ENCODE peak calls at places on chromosome 15, in four cellular contexts. J is IMR-90, Q is mesendoderm, I is neuronal stem cell. O is an unnamed sample.

GRCh38 chr15:65300924-65301441 is 3.5 kb upstream of the RNU5B-1 start:
- DNase-seq in J (no peak), I (no peak), Q (no peak), O (peak)

GRCh38 chr15:29862271-29862670 is 40.0 kb upstream of the TJP1 start:
- DNase-seq in Q (no peak), I (no peak), J (peak), O (no peak)

GRCh38 chr15:44738340-44738984 is 2.1 kb downstream of the TRIM69 start:
- DNase-seq in I (peak), J (peak), Q (peak), O (no peak)

GRCh38 chr15:71168163-71168832 is 53.0 kb downstream of the THSD4 start:
- DNase-seq in J (no peak), Q (no peak), I (no peak), O (no peak)

GRCh38 chr15:65194826-65195541 is 9.8 kb upstream of the CLPX start:
- DNase-seq in Q (no peak), J (no peak), I (no peak), O (no peak)

GRCh38 chr15:89492934-89493631 is 3.3 kb downstream of the RHCG start:
- DNase-seq in Q (no peak), J (no peak), I (no peak), O (no peak)

GRCh38 chr15:48143856-48144255 is 23.1 kb downstream of the SLC24A5 start:
- DNase-seq in I (no peak), Q (no peak), J (peak), O (no peak)

GRCh38 chr15:92807971-92808571 is 92.1 kb upstream of the CHD2 start:
- DNase-seq in Q (peak), I (no peak), J (no peak), O (no peak)

GRCh38 chr15:59252137-59252536 is 45.5 kb downstream of the LDHAL6B start:
- DNase-seq in I (no peak), J (no peak), Q (no peak), O (no peak)

GRCh38 chr15:48565560-48566482 is 79.7 kb downstream of the FBN1 start:
- DNase-seq in I (no peak), J (peak), Q (no peak), O (no peak)

GRCh38 chr15:56496635-56497034 is 31.7 kb upstream of the MNS1 start:
- DNase-seq in I (peak), J (peak), Q (peak), O (no peak)

GRCh38 chr15:65377105-65377975 is 462 bp downstream of the IGDCC3 start:
- DNase-seq in Q (peak), I (no peak), J (no peak), O (peak)

GRCh38 chr15:99987701-99988100 is 254.5 kb upstream of the LYSMD4 start:
- DNase-seq in Q (no peak), I (no peak), J (no peak), O (no peak)

GRCh38 chr15:89078831-89079810 is 9.1 kb upstream of the ABHD2 start:
- DNase-seq in J (no peak), Q (no peak), I (no peak), O (no peak)

GRCh38 chr15:88231909-88232308 is 24.6 kb downstream of the NTRK3 start:
- DNase-seq in J (no peak), Q (no peak), I (no peak), O (no peak)

GRCh38 chr15:34753236-34753894 is 1.4 kb downstream of the GJD2 start:
- DNase-seq in Q (peak), I (peak), J (peak), O (peak)

GRCh38 chr15:79170256-79170664 is 79.7 kb upstream of the RASGRF1 start:
- DNase-seq in Q (no peak), J (no peak), I (no peak), O (no peak)

GRCh38 chr15:80888846-80889245 is 100.8 kb downstream of the MESD start:
- DNase-seq in I (no peak), Q (no peak), J (no peak), O (no peak)

GRCh38 chr15:96331141-96331941 is 841 bp downstream of the NR2F2 start:
- DNase-seq in J (no peak), Q (no peak), I (peak), O (peak)

GRCh38 chr15:70376929-70377691 is 279.4 kb upstream of the TLE3 start:
- DNase-seq in Q (peak), I (no peak), J (peak), O (peak)

GRCh38 chr15:76059320-76060097 is at the start of gene TMEM266:
- DNase-seq in I (peak), J (peak), Q (peak), O (peak)

GRCh38 chr15:89412906-89413411 is 78.3 kb upstream of the POLG start:
- DNase-seq in I (peak), J (no peak), Q (no peak), O (no peak)

GRCh38 chr15:57283774-57284508 is 92.4 kb upstream of the CGNL1 start:
- DNase-seq in I (no peak), J (peak), Q (no peak), O (no peak)

GRCh38 chr15:76514292-76514691 is 177.7 kb downstream of the ISL2 start:
- DNase-seq in J (no peak), Q (no peak), I (no peak), O (no peak)

GRCh38 chr15:89364341-89364740 is 29.7 kb upstream of the POLG start:
- DNase-seq in J (no peak), Q (no peak), I (no peak), O (no peak)

GRCh38 chr15:70643783-70644125 is 119.6 kb downstream of the UACA start:
- DNase-seq in Q (peak), J (no peak), I (no peak), O (no peak)

GRCh38 chr15:34769711-34770110 is 14.9 kb upstream of the GJD2 start:
- DNase-seq in J (no peak), Q (no peak), I (no peak), O (no peak)

GRCh38 chr15:39096608-39097007 is 484.3 kb upstream of the THBS1 start:
- DNase-seq in J (no peak), I (no peak), Q (no peak), O (no peak)

GRCh38 chr15:39094116-39094515 is 486.8 kb upstream of the THBS1 start:
- DNase-seq in I (no peak), J (peak), Q (no peak), O (no peak)

GRCh38 chr15:39092354-39092753 is 488.5 kb upstream of the THBS1 start:
- DNase-seq in J (no peak), Q (no peak), I (no peak), O (no peak)

GRCh38 chr15:39092761-39093160 is 488.1 kb upstream of the THBS1 start:
- DNase-seq in I (no peak), Q (no peak), J (no peak), O (no peak)

GRCh38 chr15:39095218-39095879 is 485.5 kb upstream of the THBS1 start:
- DNase-seq in J (no peak), Q (peak), I (peak), O (no peak)
- H3K4me2 ChIP-seq in J (peak), Q (no peak), I (no peak), O (no peak)

DNA sequence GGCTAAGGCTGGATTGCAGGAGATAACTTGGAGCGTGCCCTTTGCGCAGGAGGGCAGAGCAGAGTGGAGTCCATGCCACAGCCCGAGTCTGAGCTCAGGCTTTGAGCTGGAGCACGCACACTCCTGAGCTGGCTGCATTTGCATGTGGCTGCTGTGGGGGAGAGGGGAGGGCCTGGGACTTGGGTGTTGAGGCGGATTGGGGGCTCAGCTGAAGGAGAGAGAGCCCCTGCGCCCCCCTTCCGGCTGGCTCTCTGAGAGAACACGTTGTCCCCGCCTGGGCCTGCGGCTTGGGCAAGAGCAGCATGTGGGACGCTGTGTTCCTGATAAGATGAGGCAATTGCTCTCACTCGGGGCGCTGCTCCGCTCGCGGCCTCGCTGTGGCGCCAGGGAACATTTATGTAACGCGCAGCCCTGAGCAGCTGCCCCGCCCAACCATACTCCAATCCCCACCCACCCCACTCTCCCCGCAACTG is 39.1 kb downstream of the KLF13 start:
- DNase-seq in Q (peak), I (peak), J (peak), O (peak)
- H2BK5ac ChIP-seq in Q (no peak), I (no peak), J (no peak), O (no peak)

GRCh38 chr15:28726102-28726501 is 13.9 kb upstream of the GOLGA8M start:
- DNase-seq in Q (no peak), I (no peak), J (no peak), O (no peak)
- H3K4me2 ChIP-seq in Q (no peak), I (no peak), J (no peak), O (no peak)

DNA sequence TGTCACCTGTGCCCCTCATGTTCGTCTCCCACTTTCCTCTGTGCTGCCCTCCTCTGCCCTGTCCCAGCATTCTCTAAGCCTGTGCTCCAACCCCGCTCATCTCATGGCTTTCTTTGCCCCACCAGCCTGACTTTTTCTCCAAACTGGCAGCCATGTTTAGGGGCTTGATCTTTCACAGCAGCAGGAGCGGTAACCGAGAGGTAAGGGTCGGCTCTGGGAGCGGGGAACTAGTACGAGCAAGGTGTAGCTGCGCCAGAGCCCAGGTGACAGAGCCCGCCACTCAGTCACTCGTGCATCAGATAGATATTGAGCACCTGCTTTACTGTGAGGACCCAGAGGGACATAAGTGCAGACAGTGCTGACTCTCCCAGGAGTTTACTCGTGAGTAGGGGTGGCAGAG is 13.4 kb downstream of the MAN2A2 start:
- DNase-seq in Q (no peak), J (no peak), I (no peak), O (no peak)
- H2BK5ac ChIP-seq in Q (no peak), J (no peak), I (no peak), O (no peak)

DNA sequence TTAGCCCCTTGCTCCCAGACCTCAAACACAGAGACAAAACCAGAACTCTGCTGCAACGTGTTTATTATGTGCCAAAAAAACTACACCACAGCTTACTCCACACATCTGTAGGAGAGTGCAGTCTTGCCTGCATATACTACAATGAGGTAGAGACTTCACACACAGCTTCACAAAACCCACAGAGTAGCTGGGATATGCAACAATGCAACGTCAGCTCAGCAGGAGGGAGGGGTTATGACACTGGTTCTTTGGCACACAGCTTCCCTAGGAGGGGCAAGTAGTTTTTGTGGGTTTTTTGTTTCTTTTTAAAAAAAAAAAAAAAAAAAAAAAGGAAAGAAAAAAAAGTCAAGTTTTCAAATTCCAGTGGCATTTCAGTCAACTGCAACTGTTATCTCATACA is 2.9 kb upstream of the RPS17 start:
- DNase-seq in Q (peak), J (peak), I (peak), O (peak)
- H3K4me2 ChIP-seq in Q (no peak), J (peak), I (no peak), O (peak)

DNA sequence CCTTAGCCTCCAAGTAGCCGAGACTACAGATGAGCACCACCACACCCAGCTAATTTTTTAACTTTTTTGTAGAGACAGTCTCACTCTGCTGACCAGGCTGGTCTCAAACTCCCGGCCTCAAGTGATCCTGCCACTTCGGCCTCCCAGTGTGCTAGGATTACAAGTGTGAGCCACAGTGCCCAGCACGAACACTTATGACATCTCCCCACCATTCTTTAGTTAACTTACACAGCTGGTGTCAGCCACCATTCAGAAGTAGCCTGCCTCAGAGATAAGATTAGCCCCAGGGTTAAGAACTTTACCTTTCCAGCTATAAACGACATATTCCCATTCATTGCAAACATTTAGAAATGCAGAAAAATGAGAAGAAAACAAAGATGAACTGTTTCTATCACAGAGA is 58.2 kb downstream of the TRPM7 start:
- DNase-seq in Q (peak), J (no peak), I (no peak), O (no peak)
- H2BK5ac ChIP-seq in Q (no peak), J (no peak), I (no peak), O (no peak)

O was measured in H9.